ENCODE peak calls at places on chromosomes 16 and 17, in eight cellular contexts. G, E, P, B, I, L, K and S are unnamed samples.

GRCh38 chr17:81566461-81567126 is 14.4 kb upstream of the FAAP100 start:
- ATAC-seq in G (peak), I (no peak), E (peak), L (no peak), K (no peak), P (no peak), B (no peak), S (no peak)

GRCh38 chr17:28534740-28535375 is 17.6 kb downstream of the UNC119 start:
- ATAC-seq in E (no peak), G (no peak), L (no peak), K (no peak), I (no peak), B (no peak), P (no peak), S (no peak)

GRCh38 chr16:81821422-81822128 is 42.5 kb downstream of the PLCG2 start:
- ATAC-seq in E (no peak), G (no peak), P (no peak), B (no peak), K (no peak), I (no peak), L (no peak), S (no peak)

GRCh38 chr16:8948831-8949230 is 14.9 kb downstream of the USP7 start:
- ATAC-seq in E (no peak), B (peak), L (peak), I (peak), K (no peak), P (no peak), G (no peak), S (peak)

GRCh38 chr17:48472485-48473281 is 42.7 kb upstream of the SKAP1 start:
- ATAC-seq in K (no peak), L (peak), P (peak), E (no peak), B (peak), I (no peak), G (no peak), S (no peak)

GRCh38 chr17:79243603-79243990 is 169.0 kb downstream of the ENGASE start:
- ATAC-seq in K (no peak), L (no peak), E (no peak), I (no peak), B (no peak), G (no peak), P (no peak), S (no peak)

GRCh38 chr17:4490109-4490591 is 8.5 kb upstream of the SPNS2 start:
- ATAC-seq in B (no peak), E (no peak), P (no peak), I (no peak), L (no peak), K (no peak), G (no peak), S (no peak)

GRCh38 chr16:69253796-69254426 is 57.2 kb upstream of the VPS4A start:
- ATAC-seq in K (peak), G (peak), P (peak), E (peak), L (no peak), I (no peak), B (peak), S (no peak)

GRCh38 chr17:78072961-78073360 is 55.6 kb downstream of the TMC6 start:
- ATAC-seq in L (no peak), P (no peak), K (no peak), I (no peak), E (no peak), G (no peak), B (no peak), S (no peak)

GRCh38 chr17:17042851-17043667 is 802 bp downstream of the MPRIP start:
- ATAC-seq in G (no peak), I (no peak), L (peak), P (no peak), B (peak), K (no peak), E (peak), S (no peak)

GRCh38 chr17:80175411-80175810 is 5.6 kb downstream of the CARD14 start:
- ATAC-seq in I (no peak), L (no peak), E (peak), G (no peak), B (no peak), K (no peak), P (no peak), S (no peak)

GRCh38 chr17:76384987-76385891 is 830 bp downstream of the SPHK1 start:
- ATAC-seq in E (peak), K (no peak), P (peak), I (peak), G (peak), B (peak), L (no peak), S (no peak)

GRCh38 chr17:60554377-60554788 is 28.3 kb upstream of the APPBP2 start:
- ATAC-seq in I (no peak), G (no peak), P (no peak), K (no peak), E (peak), B (no peak), L (no peak), S (no peak)

GRCh38 chr17:63039342-63039741 is 73.3 kb downstream of the TANC2 start:
- ATAC-seq in P (no peak), L (no peak), B (no peak), E (no peak), K (no peak), I (no peak), G (no peak), S (no peak)

GRCh38 chr17:5226940-5227878 is 7.5 kb downstream of the SCIMP start:
- ATAC-seq in I (no peak), P (peak), L (peak), K (peak), B (peak), E (no peak), G (no peak), S (no peak)

GRCh38 chr16:54007504-54007903 is 279.1 kb downstream of the IRX3 start:
- ATAC-seq in I (no peak), L (no peak), G (no peak), B (no peak), P (no peak), K (no peak), E (no peak), S (no peak)

GRCh38 chr17:81277421-81277820 is 17.7 kb downstream of the SLC38A10 start:
- ATAC-seq in K (no peak), L (no peak), G (peak), B (no peak), P (no peak), E (peak), I (no peak), S (no peak)

GRCh38 chr17:77132411-77133086 is 8.2 kb upstream of the SEC14L1 start:
- ATAC-seq in L (no peak), P (no peak), G (no peak), K (no peak), E (no peak), I (no peak), B (no peak), S (no peak)

GRCh38 chr17:32899240-32900013 is 22.5 kb upstream of the MYO1D start:
- ATAC-seq in I (no peak), P (no peak), G (no peak), K (no peak), E (no peak), B (no peak), L (no peak), S (no peak)